ENCODE peak calls at places on chromosomes 13 and 19, in nine cellular contexts. S is psoas muscle; N is IMR-90; I is stomach; Q is AG09309; W is aorta; G is GM23338; E is CD8-positive, alpha-beta memory T cell; V is heart right ventricle. O is an unnamed sample.

GRCh38 chr19:2477732-2478191 is 1.8 kb downstream of the GADD45B start:
- DNase-seq in G (no peak), E (no peak), N (peak; percentile 49), V (peak; percentile 49), I (no peak), S (no peak), W (peak; percentile 69), Q (no peak), O (peak; percentile 51)

GRCh38 chr19:16888629-16889371 is at the start of gene F2RL3:
- DNase-seq in N (peak; percentile 22), Q (no peak), E (no peak), W (no peak), G (peak; percentile 39), V (peak; percentile 58), I (peak; percentile 38), S (peak; percentile 55), O (peak; percentile 56)

GRCh38 chr13:111614613-111615012 is 294.2 kb downstream of the TEX29 start:
- DNase-seq in G (no peak), V (no peak), I (no peak), S (no peak), N (no peak), W (no peak), E (no peak), Q (no peak), O (no peak)

GRCh38 chr13:30720470-30720869 is 14.9 kb upstream of the ALOX5AP start:
- DNase-seq in V (no peak), S (no peak), I (no peak), N (no peak), E (no peak), Q (no peak), G (no peak), W (no peak), O (peak; percentile 37)

GRCh38 chr13:42174344-42175162 is 97.4 kb upstream of the AKAP11 start:
- DNase-seq in G (peak; percentile 19), E (no peak), S (no peak), N (peak; percentile 73), W (no peak), Q (no peak), I (no peak), V (no peak), O (no peak)

GRCh38 chr19:6996810-6997209 is 24.4 kb downstream of the MBD3L2B start:
- DNase-seq in N (no peak), S (no peak), I (no peak), E (no peak), Q (no peak), G (no peak), W (no peak), V (no peak), O (no peak)

GRCh38 chr13:110782185-110782584 is 68.7 kb downstream of the ING1 start:
- DNase-seq in Q (no peak), V (no peak), E (no peak), N (no peak), I (no peak), S (no peak), W (no peak), G (no peak), O (no peak)

GRCh38 chr19:38557205-38557799 is 60.5 kb downstream of the MAP4K1 start:
- DNase-seq in G (no peak), N (no peak), S (no peak), V (no peak), Q (no peak), E (no peak), W (no peak), I (peak; percentile 29), O (no peak)

GRCh38 chr19:1223018-1223855 is 14.6 kb downstream of the CBARP start:
- DNase-seq in Q (no peak), N (peak; percentile 42), W (peak; percentile 73), V (no peak), E (no peak), G (peak; percentile 81), S (no peak), I (no peak), O (peak; percentile 62)

DNA sequence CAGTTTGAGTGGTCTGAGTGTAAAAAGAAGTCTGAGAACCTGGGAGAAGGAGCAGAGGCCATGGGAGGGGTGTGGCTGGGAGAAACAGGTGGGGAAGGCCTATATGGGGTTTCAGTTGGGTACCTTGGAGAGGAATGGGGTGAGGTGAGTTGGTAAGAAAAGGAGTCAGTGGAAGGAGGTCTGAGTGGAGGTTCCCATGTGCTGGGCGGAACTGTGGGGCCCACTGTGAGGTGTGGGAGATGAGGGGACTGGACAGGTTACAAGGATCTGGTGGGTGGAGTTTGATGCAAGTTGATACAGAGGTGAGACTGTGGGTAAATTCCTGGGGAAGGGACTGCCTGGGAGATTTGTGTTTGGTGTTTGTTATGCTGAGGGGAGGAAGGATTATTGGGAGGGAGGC is 2.1 kb downstream of the ZNF574 start:
- DNase-seq in W (no peak), Q (no peak), N (no peak), E (no peak), G (no peak), I (no peak), V (no peak), S (no peak), O (no peak)
- H3K4me3 ChIP-seq in W (no peak overlapping the region), Q (no peak overlapping the region), N (no peak overlapping the region), E (no peak overlapping the region), G (peak overlapping the region; percentile 98), I (no peak overlapping the region), V (no peak overlapping the region), S (no peak overlapping the region), O (no peak overlapping the region)

GRCh38 chr19:18002347-18002850 is 5.6 kb upstream of the ARRDC2 start:
- DNase-seq in G (no peak), Q (no peak), N (no peak), I (no peak), S (peak; percentile 45), W (peak; percentile 83), V (peak; percentile 42), E (no peak), O (no peak)
- H3K4me3 ChIP-seq in G (no peak overlapping the region), Q (peak overlapping the region; percentile 81), N (no peak overlapping the region), I (peak overlapping the region; percentile 84), S (peak overlapping the region; percentile 73), W (no peak overlapping the region), V (no peak overlapping the region), E (peak overlapping the region; percentile 90), O (peak overlapping the region; percentile 73)

DNA sequence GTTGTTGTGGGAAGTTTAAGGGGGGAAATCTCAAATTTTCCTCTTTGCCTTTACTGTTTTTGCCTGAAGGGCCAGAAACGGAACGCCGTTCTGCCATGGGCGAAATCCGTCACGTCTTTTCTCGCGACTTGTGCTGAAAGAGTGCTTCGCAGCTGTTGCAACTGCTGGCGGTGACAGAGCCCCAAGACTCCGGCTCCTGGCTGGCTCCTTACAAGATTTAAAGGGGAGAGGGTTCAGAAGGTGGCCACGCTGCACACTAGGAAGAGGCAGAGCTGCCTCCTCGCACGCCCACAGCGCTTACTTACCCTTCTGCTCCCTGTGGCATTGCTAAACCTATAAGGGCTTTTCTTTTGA is 320.3 kb downstream of the ZNF536 start:
- DNase-seq in E (no peak), W (no peak), G (no peak), Q (no peak), S (no peak), N (no peak), I (no peak), V (no peak), O (peak; percentile 51)
- H3K4me3 ChIP-seq in E (no peak overlapping the region), W (no peak overlapping the region), G (no peak overlapping the region), Q (no peak overlapping the region), S (peak overlapping the region; percentile 30), N (no peak overlapping the region), I (peak overlapping the region; percentile 25), V (no peak overlapping the region), O (peak overlapping the region; percentile 44)

DNA sequence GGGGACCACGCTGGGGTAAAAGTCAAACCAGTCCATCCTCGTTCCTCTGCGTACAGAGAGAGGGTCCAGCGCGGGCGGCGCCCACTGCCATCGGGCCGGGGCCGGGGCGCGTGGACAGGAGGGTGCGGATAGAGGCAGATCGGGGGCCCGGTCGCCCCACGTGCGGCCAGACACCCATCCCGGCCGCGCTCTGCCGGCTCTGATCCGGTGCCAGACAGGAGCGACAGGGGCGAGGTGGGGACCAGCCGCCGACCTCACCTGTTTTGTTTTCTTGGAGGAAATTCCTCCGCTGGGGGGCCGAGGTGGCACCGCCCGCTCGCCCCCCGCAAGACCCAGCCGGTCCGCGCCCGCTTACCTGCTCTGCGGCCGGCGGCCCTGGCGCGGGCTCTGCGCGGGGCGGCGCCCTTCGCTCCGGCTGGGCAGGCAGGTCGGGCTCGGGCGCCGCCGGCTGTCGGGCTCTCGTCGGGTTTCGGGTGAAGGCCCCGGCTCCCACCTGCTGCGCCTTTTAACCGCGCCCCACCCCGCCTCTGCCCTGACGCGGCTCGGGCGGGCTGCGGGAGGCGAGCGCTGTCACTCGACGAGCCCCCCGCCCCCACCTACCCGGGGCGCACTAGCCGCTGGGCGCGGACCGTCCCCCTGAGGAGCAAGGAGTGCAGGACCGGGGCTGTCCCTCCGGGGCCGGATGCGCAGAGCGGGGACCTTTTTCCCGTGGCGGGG is at the start of gene GJB6:
- DNase-seq in E (peak; percentile 32), I (peak; percentile 31), V (no peak), S (no peak), Q (no peak), W (no peak), G (peak; percentile 81), N (no peak), O (no peak)
- H3K4me3 ChIP-seq in E (peak within 1 kb of the TSS; percentile 73), I (peak within 1 kb of the TSS; percentile 45), V (no peak within 1 kb of the TSS), S (peak within 1 kb of the TSS; percentile 53), Q (no peak within 1 kb of the TSS), W (no peak within 1 kb of the TSS), G (peak within 1 kb of the TSS; percentile 69), N (no peak within 1 kb of the TSS), O (no peak within 1 kb of the TSS)

O was measured in foreskin fibroblast.